ENCODE peak calls at places on chromosomes 1 and 21, in four cellular contexts. One of them, this sample, is unnamed.

GRCh38 chr1:161021168-161021958 is 411 bp upstream of the F11R start:
- DNase-seq in left ventricle myocardium inferior: peak; percentile 79
- DNase-seq in ovary: peak; percentile 83
- DNase-seq in IMR-90: peak; percentile 20
- DNase-seq in this sample: peak; percentile 94

GRCh38 chr1:103087261-103087660 is 21.1 kb downstream of the COL11A1 start:
- DNase-seq in IMR-90: no peak
- DNase-seq in ovary: no peak
- DNase-seq in left ventricle myocardium inferior: no peak
- DNase-seq in this sample: no peak

GRCh38 chr1:209769171-209769904 is 13.5 kb downstream of the TRAF3IP3 start:
- DNase-seq in ovary: peak; percentile 43
- DNase-seq in left ventricle myocardium inferior: peak; percentile 74
- DNase-seq in IMR-90: peak; percentile 87
- DNase-seq in this sample: peak; percentile 69

GRCh38 chr1:70093250-70093975 is 112.0 kb downstream of the LRRC40 start:
- DNase-seq in IMR-90: no peak
- DNase-seq in left ventricle myocardium inferior: no peak
- DNase-seq in ovary: no peak
- DNase-seq in this sample: no peak

GRCh38 chr1:50342525-50342924 is 80.7 kb downstream of the DMRTA2 start:
- DNase-seq in left ventricle myocardium inferior: no peak
- DNase-seq in IMR-90: no peak
- DNase-seq in ovary: no peak
- DNase-seq in this sample: no peak

GRCh38 chr1:2192031-2192995 is 2.3 kb downstream of the FAAP20 start:
- DNase-seq in ovary: peak; percentile 64
- DNase-seq in left ventricle myocardium inferior: no peak
- DNase-seq in IMR-90: peak; percentile 70
- DNase-seq in this sample: no peak

GRCh38 chr1:156958247-156958714 is 37.8 kb downstream of the LRRC71 start:
- DNase-seq in IMR-90: no peak
- DNase-seq in ovary: no peak
- DNase-seq in left ventricle myocardium inferior: no peak
- DNase-seq in this sample: no peak

GRCh38 chr1:197663178-197663953 is 111.9 kb downstream of the DENND1B start:
- DNase-seq in ovary: no peak
- DNase-seq in left ventricle myocardium inferior: no peak
- DNase-seq in IMR-90: no peak
- DNase-seq in this sample: no peak

GRCh38 chr1:109240158-109241152 is 8.9 kb upstream of the CELSR2 start:
- DNase-seq in IMR-90: peak; percentile 71
- DNase-seq in left ventricle myocardium inferior: peak; percentile 78
- DNase-seq in ovary: peak; percentile 76
- DNase-seq in this sample: no peak

GRCh38 chr1:216670118-216670870 is 52.9 kb downstream of the ESRRG start:
- DNase-seq in left ventricle myocardium inferior: no peak
- DNase-seq in ovary: no peak
- DNase-seq in IMR-90: peak; percentile 54
- DNase-seq in this sample: no peak

GRCh38 chr1:220094016-220094911 is at the start of gene IARS2:
- DNase-seq in left ventricle myocardium inferior: peak; percentile 91
- DNase-seq in ovary: peak; percentile 92
- DNase-seq in IMR-90: peak; percentile 82
- DNase-seq in this sample: peak; percentile 90

GRCh38 chr1:171344473-171344820 is 30.5 kb downstream of the FMO4 start:
- DNase-seq in ovary: no peak
- DNase-seq in left ventricle myocardium inferior: no peak
- DNase-seq in IMR-90: no peak
- DNase-seq in this sample: no peak

GRCh38 chr1:225366016-225366415 is 61.8 kb downstream of the LBR start:
- DNase-seq in ovary: no peak
- DNase-seq in left ventricle myocardium inferior: no peak
- DNase-seq in IMR-90: no peak
- DNase-seq in this sample: no peak

GRCh38 chr1:12095822-12096263 is 32.7 kb downstream of the TNFRSF8 start:
- DNase-seq in ovary: no peak
- DNase-seq in left ventricle myocardium inferior: no peak
- DNase-seq in IMR-90: peak; percentile 45
- DNase-seq in this sample: no peak

GRCh38 chr1:246295968-246296367 is 211.1 kb downstream of the SMYD3 start:
- DNase-seq in left ventricle myocardium inferior: no peak
- DNase-seq in ovary: no peak
- DNase-seq in IMR-90: no peak
- DNase-seq in this sample: peak; percentile 36

GRCh38 chr1:110035236-110035752 is 870 bp downstream of the STRIP1 start:
- DNase-seq in left ventricle myocardium inferior: no peak
- DNase-seq in ovary: no peak
- DNase-seq in IMR-90: peak; percentile 16
- DNase-seq in this sample: no peak

GRCh38 chr1:21342961-21343838 is 52.9 kb upstream of the ECE1 start:
- DNase-seq in left ventricle myocardium inferior: no peak
- DNase-seq in ovary: no peak
- DNase-seq in IMR-90: no peak
- DNase-seq in this sample: no peak

GRCh38 chr1:220093361-220094015 is 444 bp upstream of the IARS2 start:
- DNase-seq in left ventricle myocardium inferior: no peak
- DNase-seq in IMR-90: no peak
- DNase-seq in ovary: no peak
- DNase-seq in this sample: no peak

GRCh38 chr1:227797144-227797543 is 18.3 kb upstream of the PRSS38 start:
- DNase-seq in ovary: no peak
- DNase-seq in IMR-90: no peak
- DNase-seq in left ventricle myocardium inferior: no peak
- DNase-seq in this sample: no peak

GRCh38 chr1:26112407-26112775 is 767 bp downstream of the PDIK1L start:
- DNase-seq in left ventricle myocardium inferior: no peak
- DNase-seq in ovary: no peak
- DNase-seq in IMR-90: no peak
- DNase-seq in this sample: no peak

GRCh38 chr1:53535846-53536245 is 76.6 kb downstream of the DMRTB1 start:
- DNase-seq in ovary: no peak
- DNase-seq in left ventricle myocardium inferior: no peak
- DNase-seq in IMR-90: peak; percentile 76
- DNase-seq in this sample: no peak

GRCh38 chr1:26016258-26016943 is 5.2 kb upstream of the EXTL1 start:
- DNase-seq in ovary: no peak
- DNase-seq in left ventricle myocardium inferior: no peak
- DNase-seq in IMR-90: peak; percentile 29
- DNase-seq in this sample: no peak

GRCh38 chr1:33099290-33100118 is 18.6 kb downstream of the AZIN2 start:
- DNase-seq in left ventricle myocardium inferior: no peak
- DNase-seq in IMR-90: peak; percentile 100
- DNase-seq in ovary: no peak
- DNase-seq in this sample: no peak

GRCh38 chr1:56798053-56798471 is 21.1 kb downstream of the FYB2 start:
- DNase-seq in IMR-90: peak; percentile 62
- DNase-seq in ovary: no peak
- DNase-seq in left ventricle myocardium inferior: no peak
- DNase-seq in this sample: no peak

GRCh38 chr1:202551683-202552082 is 158.6 kb downstream of the SYT2 start:
- DNase-seq in left ventricle myocardium inferior: no peak
- DNase-seq in ovary: no peak
- DNase-seq in IMR-90: no peak
- DNase-seq in this sample: no peak

GRCh38 chr1:114199017-114199594 is 45.4 kb upstream of the SYT6 start:
- DNase-seq in left ventricle myocardium inferior: no peak
- DNase-seq in IMR-90: no peak
- DNase-seq in ovary: no peak
- DNase-seq in this sample: no peak

GRCh38 chr1:36924282-36924791 is 110.0 kb downstream of the GRIK3 start:
- DNase-seq in ovary: peak; percentile 32
- DNase-seq in left ventricle myocardium inferior: peak; percentile 42
- DNase-seq in IMR-90: peak; percentile 18
- DNase-seq in this sample: no peak

GRCh38 chr1:204507317-204508105 is 8.7 kb upstream of the MDM4 start:
- DNase-seq in IMR-90: peak; percentile 22
- DNase-seq in left ventricle myocardium inferior: no peak
- DNase-seq in ovary: peak; percentile 42
- DNase-seq in this sample: peak; percentile 25

GRCh38 chr1:229848762-229849677 is 218.0 kb upstream of the GALNT2 start:
- DNase-seq in left ventricle myocardium inferior: no peak
- DNase-seq in ovary: no peak
- DNase-seq in IMR-90: peak; percentile 26
- DNase-seq in this sample: no peak

GRCh38 chr1:11913291-11913690 is 12.9 kb downstream of the KIAA2013 start:
- DNase-seq in ovary: no peak
- DNase-seq in left ventricle myocardium inferior: no peak
- DNase-seq in IMR-90: no peak
- DNase-seq in this sample: no peak

GRCh38 chr1:228555074-228555989 is 68.2 kb downstream of the RNF187 start:
- DNase-seq in ovary: no peak
- DNase-seq in left ventricle myocardium inferior: no peak
- DNase-seq in IMR-90: no peak
- DNase-seq in this sample: no peak

GRCh38 chr1:18643154-18644012 is 12.7 kb downstream of the PAX7 start:
- DNase-seq in ovary: no peak
- DNase-seq in left ventricle myocardium inferior: no peak
- DNase-seq in IMR-90: no peak
- DNase-seq in this sample: no peak

GRCh38 chr1:55869050-55869449 is 653.9 kb upstream of the USP24 start:
- DNase-seq in ovary: peak; percentile 22
- DNase-seq in IMR-90: no peak
- DNase-seq in left ventricle myocardium inferior: peak; percentile 51
- DNase-seq in this sample: peak; percentile 41

DNA sequence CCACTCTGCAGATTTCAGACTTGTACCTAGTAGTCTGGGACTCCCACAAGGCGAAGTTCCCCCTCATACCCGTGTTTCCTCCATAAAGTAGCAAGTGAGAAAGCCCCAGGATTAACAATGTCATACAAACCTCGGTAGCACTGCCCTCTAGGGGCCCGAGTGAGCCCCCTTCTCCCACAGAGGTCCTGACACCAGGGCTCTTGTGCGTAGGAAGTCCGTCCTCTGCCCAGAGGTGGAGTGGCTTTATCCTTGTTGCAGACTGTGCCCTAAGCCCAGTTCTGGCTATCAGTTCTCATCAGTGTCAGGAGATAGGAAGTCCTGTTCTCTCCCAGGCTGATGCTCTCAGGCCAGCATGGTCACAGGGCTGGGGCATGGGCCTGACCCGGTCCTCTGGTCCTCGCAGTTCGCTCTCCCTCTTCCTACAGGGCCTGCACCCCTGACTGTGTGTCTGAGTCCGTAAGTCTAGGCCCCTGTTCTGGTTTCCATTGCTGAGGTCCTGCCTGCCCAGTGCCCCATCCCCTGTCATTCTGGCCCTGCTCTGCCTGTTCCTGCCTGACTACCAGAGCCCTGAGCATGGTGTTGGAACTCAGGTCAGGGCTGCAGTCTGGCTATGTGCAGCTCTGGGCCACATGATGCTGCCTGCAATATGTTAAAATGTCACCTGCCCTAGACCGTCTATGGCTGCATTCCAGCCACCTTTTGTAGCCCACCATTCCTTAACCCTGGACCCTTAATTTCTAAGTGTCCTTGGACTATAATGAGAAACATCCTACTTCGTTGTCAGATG is 285.6 kb downstream of the ASTN1 start:
- DNase-seq in ovary: no peak
- DNase-seq in IMR-90: no peak
- DNase-seq in left ventricle myocardium inferior: no peak
- DNase-seq in this sample: no peak
- TF ChIP-seq CTCF in ovary: no peak
- TF ChIP-seq CTCF in IMR-90: no peak
- TF ChIP-seq CTCF in left ventricle myocardium inferior: peak; percentile 17
- TF ChIP-seq CTCF in this sample: no peak

DNA sequence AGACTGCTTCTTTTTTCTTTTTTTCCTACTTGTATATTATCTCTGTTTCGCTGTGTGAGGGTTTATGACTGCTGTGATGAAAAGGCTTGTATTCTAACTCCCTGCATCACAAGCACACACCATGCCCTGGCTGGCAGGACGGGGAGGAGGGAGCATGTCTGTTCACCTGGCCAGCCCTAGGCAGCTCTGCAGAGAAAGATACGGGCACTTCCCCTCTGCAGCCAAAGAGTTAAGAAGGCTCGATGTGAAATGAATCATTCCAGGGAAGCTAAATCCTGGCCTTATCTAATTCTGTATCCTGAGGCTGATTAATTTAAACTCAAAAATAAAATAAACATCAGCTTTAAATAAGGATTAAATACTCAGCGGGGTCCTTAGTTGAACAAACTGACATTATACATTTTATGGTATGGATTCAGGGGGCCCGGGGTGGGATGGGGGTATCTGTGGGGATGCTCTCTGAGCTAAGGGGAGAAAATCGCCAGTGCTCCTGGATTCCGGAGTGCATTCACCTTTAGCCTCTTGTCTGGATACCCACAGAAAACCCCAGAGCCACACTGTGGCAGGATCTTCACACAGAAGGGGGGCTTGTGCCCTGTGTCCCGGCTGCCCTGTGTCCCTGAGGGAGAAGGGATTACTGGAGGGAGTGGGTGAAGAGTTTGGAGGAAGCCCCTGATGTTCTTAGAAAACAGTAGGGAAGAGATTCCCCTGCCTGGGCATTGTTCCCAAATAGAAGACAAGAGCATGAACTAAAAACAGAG is 321.5 kb downstream of the NPHP4 start:
- DNase-seq in ovary: no peak
- DNase-seq in left ventricle myocardium inferior: no peak
- DNase-seq in IMR-90: no peak
- DNase-seq in this sample: peak; percentile 15
- H3K9me3 ChIP-seq in ovary: no peaks in the 10 kb centered on the region
- H3K9me3 ChIP-seq in left ventricle myocardium inferior: peaks cover 19% of the 10 kb centered on the region
- H3K9me3 ChIP-seq in IMR-90: peaks cover 37% of the 10 kb centered on the region
- H3K9me3 ChIP-seq in this sample: no peaks in the 10 kb centered on the region

GRCh38 chr1:61436016-61436415 is 288.9 kb downstream of the TM2D1 start:
- DNase-seq in ovary: no peak
- DNase-seq in IMR-90: no peak
- DNase-seq in left ventricle myocardium inferior: no peak
- DNase-seq in this sample: no peak
- TF ChIP-seq CTCF in ovary: no peak
- TF ChIP-seq CTCF in IMR-90: no peak
- TF ChIP-seq CTCF in left ventricle myocardium inferior: peak; percentile 35
- TF ChIP-seq CTCF in this sample: no peak

DNA sequence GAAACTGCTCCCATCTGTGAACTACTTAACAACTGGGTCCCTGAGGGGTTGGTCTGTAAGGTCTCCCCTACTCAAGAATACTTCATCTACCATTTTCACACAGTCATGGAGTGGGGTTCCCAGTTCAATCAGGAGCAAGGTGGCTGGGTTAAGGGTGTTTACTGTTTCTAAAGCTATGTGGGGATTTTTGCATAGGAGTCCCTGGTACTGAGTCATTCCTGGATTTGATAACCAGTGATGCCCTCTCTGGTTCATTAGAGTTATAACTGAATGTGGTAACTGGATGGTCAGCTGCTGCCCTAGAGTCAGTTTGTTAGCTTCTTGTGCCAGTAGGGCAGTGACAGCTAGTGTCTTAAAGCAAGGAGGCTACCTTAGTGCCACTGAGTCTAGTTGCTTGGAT is 29.4 kb upstream of the KCNJ15 start:
- DNase-seq in ovary: no peak
- DNase-seq in IMR-90: peak; percentile 11
- DNase-seq in left ventricle myocardium inferior: no peak
- DNase-seq in this sample: no peak
- H3K9me3 ChIP-seq in ovary: peaks cover 13% of the 10 kb centered on the region
- H3K9me3 ChIP-seq in IMR-90: peaks cover 42% of the 10 kb centered on the region
- H3K9me3 ChIP-seq in left ventricle myocardium inferior: peaks cover 94% of the 10 kb centered on the region
- H3K9me3 ChIP-seq in this sample: peaks cover 6% of the 10 kb centered on the region

GRCh38 chr1:31335007-31335406 is 37.9 kb downstream of the FABP3 start:
- DNase-seq in ovary: no peak
- DNase-seq in left ventricle myocardium inferior: no peak
- DNase-seq in IMR-90: peak; percentile 46
- DNase-seq in this sample: no peak

GRCh38 chr1:31336687-31337467 is 36.0 kb downstream of the FABP3 start:
- DNase-seq in IMR-90: no peak
- DNase-seq in left ventricle myocardium inferior: no peak
- DNase-seq in ovary: no peak
- DNase-seq in this sample: no peak
- TF ChIP-seq CTCF in IMR-90: no peak
- TF ChIP-seq CTCF in left ventricle myocardium inferior: no peak
- TF ChIP-seq CTCF in ovary: no peak
- TF ChIP-seq CTCF in this sample: no peak